ENCODE peak calls at places on chromosomes 3 and 15, in six cellular contexts. One of them, this sample, is unnamed.

GRCh38 chr3:141063831-141064230 is 12.7 kb downstream of the SPSB4 start:
- DNase-seq in MCF 10A: no peak
- DNase-seq in progenitor cell of endocrine pancreas: no peak
- DNase-seq in HFF-Myc: no peak
- DNase-seq in cardiac fibroblast: no peak
- DNase-seq in osteoblast: peak; percentile 26
- DNase-seq in this sample: no peak

GRCh38 chr15:85792872-85793621 is 1.7 kb downstream of the KLHL25 start:
- DNase-seq in MCF 10A: peak; percentile 35
- DNase-seq in progenitor cell of endocrine pancreas: no peak
- DNase-seq in HFF-Myc: no peak
- DNase-seq in cardiac fibroblast: no peak
- DNase-seq in osteoblast: no peak
- DNase-seq in this sample: no peak

GRCh38 chr3:76523337-76523736 is 516.6 kb upstream of the ROBO2 start:
- DNase-seq in MCF 10A: no peak
- DNase-seq in progenitor cell of endocrine pancreas: no peak
- DNase-seq in HFF-Myc: no peak
- DNase-seq in cardiac fibroblast: no peak
- DNase-seq in osteoblast: no peak
- DNase-seq in this sample: no peak

GRCh38 chr3:12288466-12289129 is at the start of gene PPARG:
- DNase-seq in MCF 10A: peak; percentile 55
- DNase-seq in progenitor cell of endocrine pancreas: peak; percentile 42
- DNase-seq in HFF-Myc: no peak
- DNase-seq in cardiac fibroblast: peak; percentile 68
- DNase-seq in osteoblast: peak; percentile 77
- DNase-seq in this sample: peak; percentile 22

GRCh38 chr15:80660114-80660513 is 35.0 kb upstream of the ABHD17C start:
- DNase-seq in MCF 10A: peak; percentile 63
- DNase-seq in progenitor cell of endocrine pancreas: peak; percentile 17
- DNase-seq in HFF-Myc: no peak
- DNase-seq in cardiac fibroblast: peak; percentile 63
- DNase-seq in osteoblast: peak; percentile 91
- DNase-seq in this sample: no peak

GRCh38 chr3:46716461-46717441 is 918 bp downstream of the PRSS50 start:
- DNase-seq in MCF 10A: no peak
- DNase-seq in progenitor cell of endocrine pancreas: no peak
- DNase-seq in HFF-Myc: no peak
- DNase-seq in cardiac fibroblast: no peak
- DNase-seq in osteoblast: peak; percentile 79
- DNase-seq in this sample: no peak

GRCh38 chr3:60555704-60556340 is 695.4 kb downstream of the FHIT start:
- DNase-seq in MCF 10A: peak; percentile 55
- DNase-seq in progenitor cell of endocrine pancreas: no peak
- DNase-seq in HFF-Myc: peak; percentile 2
- DNase-seq in cardiac fibroblast: no peak
- DNase-seq in osteoblast: peak; percentile 72
- DNase-seq in this sample: peak; percentile 32

GRCh38 chr15:34691024-34691423 is 63.8 kb downstream of the GJD2 start:
- DNase-seq in MCF 10A: peak; percentile 55
- DNase-seq in progenitor cell of endocrine pancreas: no peak
- DNase-seq in HFF-Myc: no peak
- DNase-seq in cardiac fibroblast: no peak
- DNase-seq in osteoblast: no peak
- DNase-seq in this sample: no peak

GRCh38 chr3:10515396-10515795 is 10.0 kb upstream of the ATP2B2 start:
- DNase-seq in MCF 10A: no peak
- DNase-seq in progenitor cell of endocrine pancreas: no peak
- DNase-seq in HFF-Myc: no peak
- DNase-seq in cardiac fibroblast: no peak
- DNase-seq in osteoblast: no peak
- DNase-seq in this sample: no peak

GRCh38 chr15:69318033-69318432 is 19.3 kb downstream of the PAQR5 start:
- DNase-seq in MCF 10A: no peak
- DNase-seq in progenitor cell of endocrine pancreas: no peak
- DNase-seq in HFF-Myc: no peak
- DNase-seq in cardiac fibroblast: no peak
- DNase-seq in osteoblast: no peak
- DNase-seq in this sample: no peak

GRCh38 chr3:65338571-65338970 is 650.8 kb upstream of the ADAMTS9 start:
- DNase-seq in MCF 10A: no peak
- DNase-seq in progenitor cell of endocrine pancreas: no peak
- DNase-seq in HFF-Myc: no peak
- DNase-seq in cardiac fibroblast: peak; percentile 29
- DNase-seq in osteoblast: no peak
- DNase-seq in this sample: no peak

GRCh38 chr3:96319176-96319575 is 495.2 kb upstream of the EPHA6 start:
- DNase-seq in MCF 10A: peak; percentile 3
- DNase-seq in progenitor cell of endocrine pancreas: no peak
- DNase-seq in HFF-Myc: no peak
- DNase-seq in cardiac fibroblast: no peak
- DNase-seq in osteoblast: no peak
- DNase-seq in this sample: no peak

GRCh38 chr3:108588616-108589015 is 622 bp downstream of the CIP2A start:
- DNase-seq in MCF 10A: no peak
- DNase-seq in progenitor cell of endocrine pancreas: no peak
- DNase-seq in HFF-Myc: no peak
- DNase-seq in cardiac fibroblast: no peak
- DNase-seq in osteoblast: no peak
- DNase-seq in this sample: peak; percentile 13

GRCh38 chr3:160312014-160312624 is 86.9 kb downstream of the C3orf80 start:
- DNase-seq in MCF 10A: no peak
- DNase-seq in progenitor cell of endocrine pancreas: no peak
- DNase-seq in HFF-Myc: no peak
- DNase-seq in cardiac fibroblast: no peak
- DNase-seq in osteoblast: no peak
- DNase-seq in this sample: no peak

GRCh38 chr15:59002418-59002859 is 15.0 kb downstream of the RNF111 start:
- DNase-seq in MCF 10A: no peak
- DNase-seq in progenitor cell of endocrine pancreas: no peak
- DNase-seq in HFF-Myc: no peak
- DNase-seq in cardiac fibroblast: no peak
- DNase-seq in osteoblast: no peak
- DNase-seq in this sample: peak; percentile 23

GRCh38 chr15:25724899-25725298 is 138.2 kb downstream of the ATP10A start:
- DNase-seq in MCF 10A: no peak
- DNase-seq in progenitor cell of endocrine pancreas: no peak
- DNase-seq in HFF-Myc: no peak
- DNase-seq in cardiac fibroblast: no peak
- DNase-seq in osteoblast: no peak
- DNase-seq in this sample: no peak

GRCh38 chr3:187186801-187187421 is 10.4 kb upstream of the RTP1 start:
- DNase-seq in MCF 10A: peak; percentile 92
- DNase-seq in progenitor cell of endocrine pancreas: no peak
- DNase-seq in HFF-Myc: peak; percentile 79
- DNase-seq in cardiac fibroblast: peak; percentile 85
- DNase-seq in osteoblast: peak; percentile 96
- DNase-seq in this sample: no peak

GRCh38 chr3:51371943-51372557 is 13.0 kb upstream of the MANF start:
- DNase-seq in MCF 10A: peak; percentile 77
- DNase-seq in progenitor cell of endocrine pancreas: peak; percentile 56
- DNase-seq in HFF-Myc: peak; percentile 51
- DNase-seq in cardiac fibroblast: peak; percentile 88
- DNase-seq in osteoblast: peak; percentile 67
- DNase-seq in this sample: peak; percentile 45

GRCh38 chr3:48426944-48427629 is 2.8 kb downstream of the PLXNB1 start:
- DNase-seq in MCF 10A: no peak
- DNase-seq in progenitor cell of endocrine pancreas: no peak
- DNase-seq in HFF-Myc: no peak
- DNase-seq in cardiac fibroblast: peak; percentile 19
- DNase-seq in osteoblast: peak; percentile 96
- DNase-seq in this sample: no peak

DNA sequence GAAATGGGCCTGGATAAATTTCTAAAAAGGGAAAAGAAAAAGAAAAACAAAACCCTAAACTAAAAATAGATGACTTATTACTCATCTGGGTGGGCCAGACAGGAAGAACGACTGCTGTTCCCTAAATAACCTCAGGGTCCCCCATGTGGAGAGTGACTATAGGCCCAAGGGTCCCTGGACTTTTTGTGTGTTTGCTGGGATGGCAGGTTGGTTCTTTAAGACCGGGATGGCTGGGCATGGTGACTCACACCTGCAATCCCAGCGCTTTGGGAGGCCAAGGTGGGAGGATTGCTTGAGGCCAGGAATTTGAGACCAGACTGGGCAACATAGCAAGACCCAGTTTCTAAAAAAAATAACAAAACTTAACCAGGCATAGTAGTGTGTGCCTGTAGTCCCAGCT is 43.8 kb upstream of the TRA2B start:
- DNase-seq in MCF 10A: no peak
- DNase-seq in progenitor cell of endocrine pancreas: no peak
- DNase-seq in HFF-Myc: no peak
- DNase-seq in cardiac fibroblast: no peak
- DNase-seq in osteoblast: no peak
- DNase-seq in this sample: no peak
- TF ChIP-seq CTCF in MCF 10A: no peak
- TF ChIP-seq CTCF in progenitor cell of endocrine pancreas: no peak
- TF ChIP-seq CTCF in HFF-Myc: no peak
- TF ChIP-seq CTCF in cardiac fibroblast: no peak
- TF ChIP-seq CTCF in osteoblast: no peak
- TF ChIP-seq CTCF in this sample: no peak

DNA sequence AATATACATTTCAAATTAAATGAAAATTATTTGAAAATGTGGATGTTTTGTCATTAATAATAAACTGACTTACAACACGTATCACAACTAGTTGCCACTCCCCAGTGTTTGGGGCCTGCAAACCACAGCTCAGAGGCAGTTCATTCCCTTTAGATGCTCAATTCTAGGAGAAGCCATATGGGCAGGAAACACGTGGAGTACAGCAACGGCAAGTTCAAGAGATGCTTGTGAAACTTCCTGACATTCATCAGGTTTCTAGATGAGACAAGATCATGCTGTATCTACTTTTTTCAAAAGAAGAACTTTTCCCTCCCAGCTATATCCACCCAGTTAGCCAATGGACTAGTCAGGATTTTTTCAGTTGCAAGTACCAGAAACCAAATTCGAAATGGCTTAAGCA is 17.6 kb upstream of the PLA2G4D start:
- DNase-seq in MCF 10A: no peak
- DNase-seq in progenitor cell of endocrine pancreas: no peak
- DNase-seq in HFF-Myc: no peak
- DNase-seq in cardiac fibroblast: no peak
- DNase-seq in osteoblast: no peak
- DNase-seq in this sample: no peak
- TF ChIP-seq CTCF in MCF 10A: no peak
- TF ChIP-seq CTCF in progenitor cell of endocrine pancreas: no peak
- TF ChIP-seq CTCF in HFF-Myc: no peak
- TF ChIP-seq CTCF in cardiac fibroblast: no peak
- TF ChIP-seq CTCF in osteoblast: no peak
- TF ChIP-seq CTCF in this sample: no peak

GRCh38 chr3:119481079-119481478 is 12.3 kb downstream of the POGLUT1 start:
- DNase-seq in MCF 10A: no peak
- DNase-seq in progenitor cell of endocrine pancreas: no peak
- DNase-seq in HFF-Myc: no peak
- DNase-seq in cardiac fibroblast: no peak
- DNase-seq in osteoblast: peak; percentile 37
- DNase-seq in this sample: no peak
- TF ChIP-seq CTCF in MCF 10A: no peak
- TF ChIP-seq CTCF in progenitor cell of endocrine pancreas: no peak
- TF ChIP-seq CTCF in HFF-Myc: no peak
- TF ChIP-seq CTCF in cardiac fibroblast: no peak
- TF ChIP-seq CTCF in osteoblast: no peak
- TF ChIP-seq CTCF in this sample: no peak

DNA sequence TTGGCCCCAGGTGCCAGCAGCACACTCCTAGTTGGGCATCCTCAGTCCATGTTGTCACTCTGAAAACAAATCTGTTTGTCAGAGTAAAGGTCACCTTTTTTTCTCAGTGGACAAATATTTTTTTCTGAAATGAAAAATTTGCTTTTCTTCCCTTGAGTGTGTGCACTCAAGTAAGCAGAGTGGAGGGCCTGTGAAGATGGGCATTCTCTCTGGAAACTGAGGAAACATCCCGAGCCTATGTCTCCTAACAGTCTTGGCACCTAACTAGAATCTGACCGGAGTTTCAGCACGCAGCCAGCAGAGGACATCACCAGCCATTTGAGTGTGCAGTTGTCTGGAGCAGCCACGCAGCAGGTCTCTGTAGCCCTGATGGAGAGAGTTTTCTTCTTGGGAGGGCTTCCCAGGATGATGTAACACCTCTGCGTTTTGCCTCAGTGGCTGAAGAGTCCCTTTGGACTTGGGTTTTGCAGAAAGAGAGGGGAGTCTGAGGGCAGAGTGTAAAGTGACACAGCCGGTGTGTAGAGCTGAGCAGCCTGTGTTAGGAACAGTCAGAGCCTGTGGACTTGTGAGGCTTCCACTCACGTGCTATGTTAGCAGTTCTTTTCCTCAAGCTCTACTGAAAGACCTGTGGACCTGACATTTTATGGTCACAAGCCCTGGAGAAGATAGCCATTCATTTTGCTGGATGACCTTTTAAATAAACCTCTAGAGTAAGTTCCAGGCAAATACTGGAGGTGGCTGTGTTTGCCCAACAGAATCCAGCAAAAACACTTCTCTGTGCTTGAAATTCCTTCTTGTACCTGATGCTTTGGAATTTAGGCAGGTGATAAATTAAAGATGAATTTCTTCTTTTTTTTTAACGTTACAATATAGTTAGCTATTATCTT is 51.6 kb downstream of the ABHD2 start:
- DNase-seq in MCF 10A: no peak
- DNase-seq in progenitor cell of endocrine pancreas: no peak
- DNase-seq in HFF-Myc: no peak
- DNase-seq in cardiac fibroblast: peak; percentile 48
- DNase-seq in osteoblast: no peak
- DNase-seq in this sample: no peak
- TF ChIP-seq CTCF in MCF 10A: no peak
- TF ChIP-seq CTCF in progenitor cell of endocrine pancreas: no peak
- TF ChIP-seq CTCF in HFF-Myc: peak; percentile 19
- TF ChIP-seq CTCF in cardiac fibroblast: peak; percentile 11
- TF ChIP-seq CTCF in osteoblast: peak; percentile 26
- TF ChIP-seq CTCF in this sample: no peak

GRCh38 chr3:21551019-21551418 is 200.0 kb downstream of the ZNF385D start:
- DNase-seq in MCF 10A: peak; percentile 57
- DNase-seq in progenitor cell of endocrine pancreas: no peak
- DNase-seq in HFF-Myc: peak; percentile 2
- DNase-seq in cardiac fibroblast: peak; percentile 21
- DNase-seq in osteoblast: no peak
- DNase-seq in this sample: no peak
- TF ChIP-seq CTCF in MCF 10A: peak; percentile 25
- TF ChIP-seq CTCF in progenitor cell of endocrine pancreas: peak; percentile 32
- TF ChIP-seq CTCF in HFF-Myc: no peak
- TF ChIP-seq CTCF in cardiac fibroblast: no peak
- TF ChIP-seq CTCF in osteoblast: no peak
- TF ChIP-seq CTCF in this sample: no peak

GRCh38 chr3:86785381-86785780 is 205.6 kb downstream of the VGLL3 start:
- DNase-seq in MCF 10A: peak; percentile 35
- DNase-seq in progenitor cell of endocrine pancreas: no peak
- DNase-seq in HFF-Myc: no peak
- DNase-seq in cardiac fibroblast: peak; percentile 66
- DNase-seq in osteoblast: peak; percentile 18
- DNase-seq in this sample: no peak
- TF ChIP-seq CTCF in MCF 10A: peak; percentile 35
- TF ChIP-seq CTCF in progenitor cell of endocrine pancreas: peak; percentile 25
- TF ChIP-seq CTCF in HFF-Myc: peak; percentile 37
- TF ChIP-seq CTCF in cardiac fibroblast: peak; percentile 41
- TF ChIP-seq CTCF in osteoblast: peak; percentile 60
- TF ChIP-seq CTCF in this sample: no peak

GRCh38 chr3:137509354-137510045 is 254.6 kb upstream of the SOX14 start:
- DNase-seq in MCF 10A: no peak
- DNase-seq in progenitor cell of endocrine pancreas: peak; percentile 18
- DNase-seq in HFF-Myc: no peak
- DNase-seq in cardiac fibroblast: no peak
- DNase-seq in osteoblast: no peak
- DNase-seq in this sample: no peak
- TF ChIP-seq CTCF in MCF 10A: no peak
- TF ChIP-seq CTCF in progenitor cell of endocrine pancreas: no peak
- TF ChIP-seq CTCF in HFF-Myc: no peak
- TF ChIP-seq CTCF in cardiac fibroblast: no peak
- TF ChIP-seq CTCF in osteoblast: no peak
- TF ChIP-seq CTCF in this sample: no peak

GRCh38 chr15:72229076-72229946 is 1.7 kb downstream of the PKM start:
- DNase-seq in MCF 10A: peak; percentile 35
- DNase-seq in progenitor cell of endocrine pancreas: no peak
- DNase-seq in HFF-Myc: no peak
- DNase-seq in cardiac fibroblast: peak; percentile 65
- DNase-seq in osteoblast: peak; percentile 92
- DNase-seq in this sample: no peak
- TF ChIP-seq CTCF in MCF 10A: no peak
- TF ChIP-seq CTCF in progenitor cell of endocrine pancreas: no peak
- TF ChIP-seq CTCF in HFF-Myc: no peak
- TF ChIP-seq CTCF in cardiac fibroblast: no peak
- TF ChIP-seq CTCF in osteoblast: no peak
- TF ChIP-seq CTCF in this sample: no peak

This sample was measured in GM10248.